ENCODE peak calls at places on chromosomes 7 and 10, in five cellular contexts. B, U, L, Z and A are unnamed samples.

GRCh38 chr7:105304040-105304895 is 84.5 kb downstream of the SRPK2 start:
- DNase-seq in B (no peak), U (no peak), L (no peak), Z (no peak), A (peak)

GRCh38 chr7:114085592-114086490 is 167.0 kb upstream of the PPP1R3A start:
- DNase-seq in B (no peak), U (peak), L (no peak), Z (no peak), A (peak)

GRCh38 chr7:4868493-4868892 is 6.7 kb upstream of the PAPOLB start:
- DNase-seq in B (no peak), U (no peak), L (no peak), Z (no peak), A (no peak)

GRCh38 chr10:79237801-79238520 is 109.3 kb upstream of the PPIF start:
- DNase-seq in B (no peak), U (no peak), L (no peak), Z (no peak), A (peak)

GRCh38 chr10:60958892-60959601 is 15.1 kb upstream of the RHOBTB1 start:
- DNase-seq in B (no peak), U (no peak), L (no peak), Z (no peak), A (peak)

GRCh38 chr10:69558559-69558958 is 14.7 kb downstream of the NEUROG3 start:
- DNase-seq in B (no peak), U (no peak), L (peak), Z (no peak), A (no peak)

GRCh38 chr7:155204744-155205367 is 92.8 kb upstream of the INSIG1 start:
- DNase-seq in B (no peak), U (no peak), L (no peak), Z (no peak), A (no peak)

GRCh38 chr10:3961082-3961481 is 176.1 kb upstream of the KLF6 start:
- DNase-seq in B (no peak), U (no peak), L (peak), Z (peak), A (no peak)

GRCh38 chr7:130070900-130071622 is 727 bp downstream of the KLHDC10 start:
- DNase-seq in B (no peak), U (no peak), L (no peak), Z (no peak), A (no peak)

GRCh38 chr7:121531175-121532070 is 135.3 kb upstream of the FAM3C start:
- DNase-seq in B (no peak), U (no peak), L (no peak), Z (no peak), A (no peak)